ENCODE peak calls at places on chromosomes 13 and 19, in six cellular contexts. W, D, E, A, V and B are unnamed samples.

GRCh38 chr13:26420282-26420960 is 137.1 kb upstream of the WASF3 start:
- DNase-seq in D (no peak), E (no peak), A (no peak), W (no peak), V (no peak), B (no peak)

GRCh38 chr13:97188207-97188606 is 33.9 kb upstream of the MBNL2 start:
- DNase-seq in E (no peak), V (peak; percentile 78), W (no peak), D (no peak), A (no peak), B (no peak)

GRCh38 chr13:51827254-51827653 is 17.7 kb downstream of the TMEM272 start:
- DNase-seq in A (no peak), W (no peak), D (no peak), E (no peak), V (no peak), B (no peak)

GRCh38 chr19:33492090-33492489 is 29.5 kb downstream of the PEPD start:
- DNase-seq in V (no peak), A (no peak), D (no peak), W (no peak), E (no peak), B (no peak)

GRCh38 chr19:15450528-15450890 is 753 bp upstream of the WIZ start:
- DNase-seq in W (no peak), E (no peak), V (no peak), A (no peak), D (peak; percentile 30), B (no peak)

GRCh38 chr13:75704942-75705320 is 68.8 kb downstream of the LMO7 start:
- DNase-seq in V (peak; percentile 81), D (no peak), W (no peak), E (peak; percentile 51), A (no peak), B (peak; percentile 73)

GRCh38 chr13:20301391-20302071 is 69.4 kb upstream of the GJB6 start:
- DNase-seq in V (no peak), A (no peak), W (no peak), E (no peak), D (peak; percentile 28), B (no peak)

GRCh38 chr13:101875717-101876393 is 423.4 kb downstream of the ITGBL1 start:
- DNase-seq in D (no peak), E (peak; percentile 52), W (no peak), V (peak; percentile 57), A (no peak), B (no peak)

GRCh38 chr19:28234637-28235036 is 978.3 kb downstream of the UQCRFS1 start:
- DNase-seq in E (no peak), V (no peak), A (no peak), W (no peak), D (no peak), B (no peak)

GRCh38 chr19:49954092-49954825 is 6.7 kb downstream of the SIGLEC11 start:
- DNase-seq in D (peak; percentile 70), V (peak; percentile 6), W (no peak), E (peak; percentile 43), A (no peak), B (no peak)

GRCh38 chr19:33802001-33802400 is 5.3 kb downstream of the KCTD15 start:
- DNase-seq in D (no peak), W (no peak), V (no peak), A (no peak), E (no peak), B (no peak)

GRCh38 chr19:13299838-13300237 is 149.6 kb downstream of the IER2 start:
- DNase-seq in E (no peak), W (no peak), A (no peak), V (no peak), D (no peak), B (no peak)

GRCh38 chr13:110860986-110861385 is 53.9 kb downstream of the ANKRD10 start:
- DNase-seq in E (no peak), V (no peak), A (no peak), D (no peak), W (no peak), B (no peak)

GRCh38 chr13:93477238-93477637 is 250.6 kb downstream of the GPC6 start:
- DNase-seq in E (no peak), V (no peak), W (no peak), A (no peak), D (no peak), B (no peak)

GRCh38 chr19:13783565-13784500 is 9.6 kb downstream of the C19orf53 start:
- DNase-seq in E (no peak), V (no peak), W (no peak), D (no peak), A (no peak), B (no peak)

GRCh38 chr13:99986751-99987150 is 5.2 kb downstream of the ZIC2 start:
- DNase-seq in V (no peak), E (no peak), W (no peak), A (no peak), D (no peak), B (no peak)

GRCh38 chr13:55566334-55566733 is 1574.4 kb upstream of the PRR20A start:
- DNase-seq in A (no peak), D (no peak), W (no peak), V (no peak), E (no peak), B (no peak)

DNA sequence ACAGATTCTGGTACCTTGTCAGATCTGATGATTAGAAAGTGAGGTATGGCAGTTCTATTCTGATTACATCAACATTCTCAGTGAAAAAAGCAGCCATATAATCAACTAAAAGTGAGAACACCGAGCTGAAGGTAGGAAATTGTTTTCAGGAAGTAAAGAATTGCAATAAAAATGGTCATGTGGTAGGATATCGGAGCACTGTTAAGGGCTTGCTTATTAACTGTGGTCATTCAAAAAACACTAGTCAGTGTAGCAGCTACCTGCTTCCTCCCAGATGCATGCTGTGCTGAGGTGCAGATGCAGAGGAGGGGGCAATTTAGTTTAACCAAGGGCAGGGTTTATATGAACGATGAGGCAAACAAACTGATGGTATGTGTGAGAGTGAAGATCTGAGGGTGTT is 112.0 kb downstream of the DIAPH3 start:
- DNase-seq in D (no peak), V (no peak), W (no peak), A (no peak), E (no peak), B (no peak)
- H3K27ac ChIP-seq in D (no peak overlapping the region), V (no peak overlapping the region), W (no peak overlapping the region), A (no peak overlapping the region), E (no peak overlapping the region), B (no peak overlapping the region)

DNA sequence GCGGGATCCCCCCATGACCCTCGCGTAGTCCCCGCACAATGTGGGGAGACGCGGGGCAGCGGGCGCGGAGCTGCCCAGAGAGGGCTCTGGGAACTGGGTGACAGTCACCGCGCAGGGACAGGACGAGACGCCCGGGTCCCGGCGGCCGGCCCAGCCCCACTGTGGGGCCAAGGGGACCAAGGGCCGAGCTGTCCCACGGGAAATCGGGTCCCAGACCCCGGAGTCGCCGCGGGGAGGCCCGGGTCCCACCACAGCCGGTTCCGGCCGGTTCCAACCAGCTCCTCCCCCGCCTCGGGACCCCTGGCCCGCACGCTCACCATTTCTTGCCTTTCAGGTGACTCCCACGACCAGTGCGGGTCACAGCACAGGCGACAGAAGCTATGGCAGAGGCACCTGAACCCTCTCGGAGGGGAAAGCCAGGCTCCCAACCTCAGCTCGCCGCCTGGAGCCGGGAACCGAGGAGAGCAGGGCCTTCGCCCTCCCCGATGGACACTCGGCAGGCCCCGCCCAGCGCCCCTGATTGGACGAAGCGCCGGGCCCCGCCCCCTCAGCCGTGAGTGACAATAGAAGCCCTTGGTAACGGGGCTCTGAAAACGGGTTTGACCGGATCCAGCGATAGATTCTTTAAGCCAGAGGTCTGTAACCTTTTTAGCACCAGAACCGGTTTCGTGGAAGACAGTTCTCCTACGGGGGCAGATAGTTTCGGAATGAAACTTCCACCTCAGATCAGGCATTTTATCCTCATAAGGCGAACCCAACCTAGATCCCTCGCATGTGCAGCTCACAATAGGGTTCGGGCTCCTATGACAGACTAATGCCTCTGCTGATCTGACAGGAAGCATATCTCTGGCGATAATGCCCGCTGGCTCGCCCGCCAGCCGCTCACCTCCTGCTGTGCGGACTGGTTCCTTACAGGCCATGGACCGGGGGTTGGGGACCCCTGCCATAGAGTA is at the start of gene ZNF433:
- DNase-seq in E (peak; percentile 98), W (no peak), D (peak; percentile 94), V (peak; percentile 87), A (peak; percentile 75), B (peak; percentile 92)
- TF ChIP-seq CTCF in E (no peak), W (no peak), D (no peak), V (no peak), A (no peak), B (no peak)

GRCh38 chr19:4088065-4088679 is 21.5 kb upstream of the ZBTB7A start:
- DNase-seq in W (no peak), A (no peak), V (no peak), D (no peak), E (no peak), B (no peak)

GRCh38 chr19:4089400-4089908 is 22.8 kb upstream of the ZBTB7A start:
- DNase-seq in V (no peak), W (no peak), D (no peak), A (no peak), E (no peak), B (peak; percentile 38)

GRCh38 chr19:4088975-4089374 is 22.3 kb upstream of the ZBTB7A start:
- DNase-seq in E (no peak), W (no peak), D (no peak), V (no peak), A (no peak), B (no peak)

GRCh38 chr19:4090351-4091220 is 23.9 kb upstream of the ZBTB7A start:
- DNase-seq in E (no peak), A (no peak), D (no peak), W (no peak), V (no peak), B (no peak)

GRCh38 chr19:4089946-4090345 is 23.2 kb upstream of the ZBTB7A start:
- DNase-seq in E (no peak), D (no peak), V (no peak), W (no peak), A (no peak), B (no peak)
- H3K27ac ChIP-seq in E (peak overlapping the region; percentile 40), D (no peak overlapping the region), V (no peak overlapping the region), W (no peak overlapping the region), A (no peak overlapping the region), B (peak overlapping the region; percentile 66)

GRCh38 chr19:55145241-55145640 is 3.8 kb downstream of the TNNT1 start:
- DNase-seq in W (no peak), V (no peak), E (no peak), A (no peak), D (no peak), B (no peak)

GRCh38 chr19:55146648-55147218 is 2.3 kb downstream of the TNNT1 start:
- DNase-seq in W (peak; percentile 92), A (no peak), D (no peak), V (peak; percentile 44), E (no peak), B (no peak)

GRCh38 chr19:55149078-55150003 is at the start of gene TNNT1:
- DNase-seq in E (no peak), W (no peak), A (no peak), D (no peak), V (no peak), B (no peak)

GRCh38 chr19:55147408-55148251 is 1.4 kb downstream of the TNNT1 start:
- DNase-seq in A (no peak), D (no peak), E (no peak), V (no peak), W (no peak), B (no peak)

DNA sequence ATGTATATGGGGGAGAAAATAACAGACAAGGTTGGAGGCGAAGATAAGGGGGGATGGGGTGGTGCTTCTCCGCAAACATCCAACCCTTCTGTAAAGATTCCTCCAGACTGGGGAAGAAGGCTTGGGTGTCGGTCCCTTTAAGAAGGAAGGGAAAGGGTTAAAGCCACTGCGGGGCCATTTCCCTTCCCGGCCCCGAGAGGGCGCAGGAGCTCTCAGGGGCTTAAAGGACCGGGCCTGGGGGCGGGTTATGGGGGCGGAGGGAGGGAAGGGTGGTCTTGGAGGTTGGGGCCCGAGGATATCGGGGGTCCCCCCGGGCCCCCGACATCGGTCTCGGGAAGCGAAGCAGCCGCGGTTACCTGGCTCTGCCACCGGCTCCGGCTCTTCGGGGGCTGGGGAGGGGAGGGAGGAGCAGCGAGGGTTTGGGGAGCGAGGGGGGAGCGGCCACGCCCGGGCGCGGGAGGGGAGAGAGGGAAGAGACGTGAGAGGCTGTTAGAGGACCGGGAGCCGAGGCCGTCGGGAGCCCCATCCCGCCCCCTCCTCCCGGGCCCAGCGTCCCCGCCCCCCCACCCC is 2.8 kb downstream of the TNNT1 start:
- DNase-seq in D (no peak), E (no peak), A (no peak), W (peak; percentile 91), V (peak; percentile 59), B (no peak)
- TF ChIP-seq CTCF in D (no peak), E (no peak), A (no peak), W (peak; percentile 94), V (peak; percentile 84), B (peak; percentile 24)